ENCODE peak calls at places on chromosome 22, in eight cellular contexts. K, J, T, G, M, X, V and W are unnamed samples.

GRCh38 chr22:26646158-26646557 is 11.2 kb upstream of the MIAT start:
- DNase-seq in M (no peak), X (no peak), V (no peak), G (no peak), J (no peak), T (no peak), K (peak; percentile 50), W (no peak)

GRCh38 chr22:47195676-47196492 is 433.4 kb downstream of the TBC1D22A start:
- DNase-seq in T (no peak), J (no peak), M (no peak), G (no peak), X (no peak), V (no peak), K (no peak), W (no peak)

GRCh38 chr22:49213731-49214352 is 613.8 kb downstream of the BRD1 start:
- DNase-seq in J (no peak), V (no peak), K (no peak), T (no peak), M (no peak), G (no peak), X (no peak), W (no peak)

GRCh38 chr22:21098099-21098671 is 52.4 kb downstream of the LRRC74B start:
- DNase-seq in K (peak; percentile 35), M (no peak), J (no peak), X (peak; percentile 29), G (no peak), T (no peak), V (no peak), W (no peak)

GRCh38 chr22:22878211-22878570 is 9.4 kb upstream of the IGLL5 start:
- DNase-seq in M (no peak), J (no peak), K (no peak), G (no peak), V (no peak), T (no peak), X (no peak), W (no peak)

GRCh38 chr22:29195118-29195963 is 10.4 kb upstream of the EMID1 start:
- DNase-seq in X (no peak), M (no peak), K (no peak), G (no peak), J (no peak), T (no peak), V (no peak), W (no peak)

GRCh38 chr22:32389685-32390084 is 22.4 kb downstream of the RTCB start:
- DNase-seq in G (no peak), M (no peak), K (peak; percentile 25), J (no peak), T (no peak), V (no peak), X (no peak), W (no peak)

GRCh38 chr22:37824674-37825641 is 1.8 kb downstream of the GALR3 start:
- DNase-seq in J (no peak), X (no peak), T (no peak), K (no peak), V (no peak), G (no peak), M (no peak), W (no peak)

GRCh38 chr22:46087816-46088277 is 62.5 kb upstream of the PPARA start:
- DNase-seq in V (no peak), M (no peak), X (peak; percentile 77), T (no peak), J (no peak), G (peak; percentile 93), K (peak; percentile 92), W (no peak)

GRCh38 chr22:38318792-38319773 is 1.9 kb upstream of the CSNK1E start:
- DNase-seq in K (no peak), V (no peak), T (no peak), X (no peak), J (no peak), G (no peak), M (no peak), W (no peak)

GRCh38 chr22:46326066-46326680 is 9.3 kb upstream of the TRMU start:
- DNase-seq in J (no peak), V (no peak), T (no peak), G (no peak), K (no peak), X (no peak), M (no peak), W (no peak)

GRCh38 chr22:49487950-49488349 is 339.7 kb downstream of the BRD1 start:
- DNase-seq in M (no peak), K (no peak), J (peak; percentile 47), X (peak; percentile 65), T (no peak), G (no peak), V (no peak), W (no peak)

GRCh38 chr22:31344369-31345330 is 1.5 kb downstream of the PATZ1 start:
- DNase-seq in V (no peak), T (peak; percentile 14), K (no peak), X (peak; percentile 42), J (no peak), M (no peak), G (peak; percentile 51), W (no peak)

GRCh38 chr22:40853330-40853729 is 3.1 kb downstream of the ST13 start:
- DNase-seq in M (no peak), T (no peak), J (no peak), G (no peak), K (no peak), V (no peak), X (no peak), W (no peak)

GRCh38 chr22:44341431-44342346 is 28.9 kb upstream of the SHISAL1 start:
- DNase-seq in J (no peak), K (no peak), M (no peak), T (no peak), G (peak; percentile 36), X (no peak), V (no peak), W (no peak)

GRCh38 chr22:25475554-25476022 is 88.9 kb upstream of the GRK3 start:
- DNase-seq in K (no peak), G (no peak), X (peak; percentile 84), T (no peak), V (no peak), J (no peak), M (no peak), W (no peak)

GRCh38 chr22:32823024-32823730 is 21.7 kb downstream of the TIMP3 start:
- DNase-seq in M (no peak), X (peak; percentile 66), T (no peak), G (no peak), V (no peak), K (peak; percentile 67), J (peak; percentile 34), W (no peak)

GRCh38 chr22:17334054-17334453 is 35.2 kb upstream of the CECR2 start:
- DNase-seq in T (no peak), X (no peak), K (no peak), M (no peak), V (no peak), J (no peak), G (no peak), W (no peak)

GRCh38 chr22:39356464-39356863 is 6.7 kb downstream of the SYNGR1 start:
- DNase-seq in M (no peak), T (no peak), J (no peak), G (no peak), X (no peak), V (no peak), K (no peak), W (no peak)

GRCh38 chr22:27647540-27647939 is 154.0 kb downstream of the MN1 start:
- DNase-seq in V (no peak), G (no peak), X (no peak), K (no peak), J (no peak), M (no peak), T (no peak), W (no peak)

GRCh38 chr22:39081557-39081956 is 4.5 kb downstream of the APOBEC3G start:
- DNase-seq in T (no peak), V (no peak), G (no peak), J (no peak), X (no peak), M (no peak), K (no peak), W (no peak)

GRCh38 chr22:49724893-49725489 is 102.7 kb downstream of the BRD1 start:
- DNase-seq in K (peak; percentile 9), V (peak; percentile 33), J (no peak), G (peak; percentile 43), T (peak; percentile 64), M (peak; percentile 68), X (no peak), W (peak; percentile 71)

GRCh38 chr22:34108168-34108567 is 187.9 kb upstream of the LARGE1 start:
- DNase-seq in X (no peak), J (no peak), K (no peak), T (no peak), G (no peak), M (no peak), V (no peak), W (no peak)

GRCh38 chr22:27473533-27473932 is 328.0 kb downstream of the MN1 start:
- DNase-seq in X (no peak), T (no peak), K (no peak), M (no peak), G (no peak), J (no peak), V (no peak), W (no peak)

GRCh38 chr22:40620464-40621046 is 16.0 kb downstream of the MRTFA start:
- DNase-seq in T (no peak), M (no peak), V (no peak), K (peak; percentile 82), G (no peak), J (peak; percentile 34), X (no peak), W (peak; percentile 22)

GRCh38 chr22:48235744-48236143 is 1473.3 kb downstream of the TBC1D22A start:
- DNase-seq in M (no peak), X (no peak), V (no peak), G (no peak), J (no peak), K (no peak), T (no peak), W (no peak)

GRCh38 chr22:32042924-32043323 is at the start of gene SLC5A1:
- DNase-seq in J (peak; percentile 62), G (no peak), M (no peak), V (no peak), X (peak; percentile 75), K (no peak), T (no peak), W (no peak)

GRCh38 chr22:41919357-41920224 is 4.7 kb upstream of the SHISA8 start:
- DNase-seq in X (no peak), G (peak; percentile 20), V (no peak), K (peak; percentile 45), T (peak; percentile 40), J (no peak), M (no peak), W (no peak)

GRCh38 chr22:38953091-38953490 is 4.3 kb upstream of the APOBEC3A start:
- DNase-seq in X (no peak), T (no peak), M (no peak), V (no peak), G (no peak), J (no peak), K (no peak), W (no peak)

GRCh38 chr22:31556627-31557203 is 60.4 kb downstream of the SFI1 start:
- DNase-seq in J (no peak), T (no peak), M (no peak), X (peak; percentile 46), K (peak; percentile 64), G (peak; percentile 28), V (no peak), W (no peak)

GRCh38 chr22:46042786-46043185 is 65.8 kb upstream of the WNT7B start:
- DNase-seq in V (no peak), K (peak; percentile 46), X (no peak), J (no peak), G (no peak), M (no peak), T (no peak), W (no peak)

GRCh38 chr22:46081831-46082210 is 68.5 kb upstream of the PPARA start:
- DNase-seq in M (no peak), G (no peak), X (no peak), T (no peak), V (no peak), K (peak; percentile 51), J (no peak), W (no peak)